ENCODE peak calls at places on chromosomes 12 and 14, in seven cellular contexts. F, Y, B, N, O, C and H are unnamed samples.

GRCh38 chr14:23831591-23831990 is 122.0 kb upstream of the DHRS4 start:
- DNase-seq in F (no peak), Y (no peak), B (no peak), N (peak), O (no peak), C (no peak), H (no peak)

GRCh38 chr12:127035011-127035879 is 1231.7 kb upstream of the TMEM132C start:
- DNase-seq in F (no peak), Y (no peak), B (no peak), N (no peak), O (no peak), C (no peak), H (no peak)

GRCh38 chr12:91419809-91420208 is 237.2 kb upstream of the DCN start:
- DNase-seq in F (no peak), Y (no peak), B (no peak), N (no peak), O (no peak), C (no peak), H (no peak)

GRCh38 chr14:28766505-28767238 is at the start of gene FOXG1:
- DNase-seq in F (peak), Y (peak), B (no peak), N (peak), O (peak), C (no peak), H (peak)

GRCh38 chr14:56666716-56667115 is 87.1 kb downstream of the TMEM260 start:
- DNase-seq in F (peak), Y (no peak), B (no peak), N (no peak), O (no peak), C (no peak), H (no peak)

GRCh38 chr14:80055912-80056801 is 155.1 kb downstream of the DIO2 start:
- DNase-seq in F (peak), Y (peak), B (no peak), N (peak), O (peak), C (no peak), H (no peak)

GRCh38 chr12:40727774-40728483 is 35.7 kb downstream of the CNTN1 start:
- DNase-seq in F (no peak), Y (no peak), B (no peak), N (no peak), O (no peak), C (no peak), H (no peak)

GRCh38 chr12:93135286-93136239 is 206.5 kb upstream of the EEA1 start:
- DNase-seq in F (peak), Y (no peak), B (no peak), N (no peak), O (no peak), C (no peak), H (peak)

GRCh38 chr12:27186240-27186839 is 57.7 kb upstream of the STK38L start:
- DNase-seq in F (no peak), Y (no peak), B (no peak), N (no peak), O (no peak), C (no peak), H (no peak)

GRCh38 chr12:53102883-53103807 is at the start of gene SOAT2:
- DNase-seq in F (no peak), Y (no peak), B (no peak), N (no peak), O (no peak), C (peak), H (no peak)

GRCh38 chr12:27015730-27016076 is 1.5 kb upstream of the TM7SF3 start:
- DNase-seq in F (peak), Y (peak), B (no peak), N (peak), O (peak), C (no peak), H (peak)

GRCh38 chr14:101963611-101964296 is 619 bp upstream of the DYNC1H1 start:
- DNase-seq in F (no peak), Y (no peak), B (no peak), N (no peak), O (no peak), C (no peak), H (no peak)

GRCh38 chr14:101733211-101733610 is 28.3 kb upstream of the PPP2R5C start:
- DNase-seq in F (peak), Y (no peak), B (no peak), N (no peak), O (no peak), C (no peak), H (no peak)

GRCh38 chr14:105279642-105280361 is 21.0 kb downstream of the BRF1 start:
- DNase-seq in F (no peak), Y (no peak), B (no peak), N (no peak), O (no peak), C (no peak), H (no peak)

GRCh38 chr14:104678346-104678745 is 11.1 kb upstream of the INF2 start:
- DNase-seq in F (no peak), Y (peak), B (no peak), N (no peak), O (no peak), C (no peak), H (no peak)

GRCh38 chr14:59360923-59361794 is 104.0 kb downstream of the GPR135 start:
- DNase-seq in F (peak), Y (peak), B (no peak), N (no peak), O (no peak), C (no peak), H (peak)

GRCh38 chr14:95345032-95345431 is 25.3 kb upstream of the CLMN start:
- DNase-seq in F (no peak), Y (no peak), B (no peak), N (no peak), O (no peak), C (no peak), H (no peak)

GRCh38 chr12:117643971-117644370 is 282.5 kb upstream of the NOS1 start:
- DNase-seq in F (no peak), Y (no peak), B (no peak), N (no peak), O (no peak), C (no peak), H (no peak)

GRCh38 chr12:27034607-27035293 is 12.4 kb downstream of the MED21 start:
- DNase-seq in F (no peak), Y (no peak), B (no peak), N (no peak), O (no peak), C (no peak), H (no peak)

GRCh38 chr12:4664111-4664510 is 15.2 kb downstream of the NDUFA9 start:
- DNase-seq in F (peak), Y (no peak), B (no peak), N (no peak), O (no peak), C (no peak), H (no peak)

GRCh38 chr12:117486840-117487659 is 125.6 kb upstream of the NOS1 start:
- DNase-seq in F (peak), Y (no peak), B (no peak), N (no peak), O (no peak), C (no peak), H (no peak)

GRCh38 chr14:52977798-52978197 is 26.9 kb upstream of the FERMT2 start:
- DNase-seq in F (no peak), Y (peak), B (no peak), N (no peak), O (no peak), C (no peak), H (no peak)

GRCh38 chr12:113019045-113019444 is 37.5 kb upstream of the DTX1 start:
- DNase-seq in F (peak), Y (no peak), B (no peak), N (no peak), O (no peak), C (no peak), H (no peak)

GRCh38 chr14:56992332-56992820 is 182.1 kb upstream of the OTX2 start:
- DNase-seq in F (no peak), Y (no peak), B (no peak), N (no peak), O (no peak), C (no peak), H (no peak)

GRCh38 chr12:91931110-91931509 is 214.5 kb downstream of the BTG1 start:
- DNase-seq in F (no peak), Y (no peak), B (no peak), N (no peak), O (no peak), C (no peak), H (no peak)

GRCh38 chr14:95662376-95663186 is 23.6 kb upstream of the TCL1B start:
- DNase-seq in F (no peak), Y (no peak), B (no peak), N (no peak), O (no peak), C (no peak), H (no peak)

GRCh38 chr12:46209914-46210834 is 58.7 kb downstream of the SLC38A1 start:
- DNase-seq in F (no peak), Y (no peak), B (peak), N (no peak), O (no peak), C (peak), H (peak)

GRCh38 chr12:65741662-65742480 is 82.4 kb upstream of the HMGA2 start:
- DNase-seq in F (peak), Y (no peak), B (no peak), N (no peak), O (peak), C (peak), H (no peak)

GRCh38 chr12:57632898-57633825 is at the start of gene B4GALNT1:
- DNase-seq in F (no peak), Y (peak), B (peak), N (peak), O (peak), C (peak), H (peak)

GRCh38 chr12:11730299-11731041 is 81.0 kb downstream of the ETV6 start:
- DNase-seq in F (no peak), Y (no peak), B (no peak), N (no peak), O (peak), C (no peak), H (peak)

GRCh38 chr14:83217492-83217891 is 1683.8 kb upstream of the SEL1L start:
- DNase-seq in F (peak), Y (no peak), B (no peak), N (no peak), O (no peak), C (no peak), H (no peak)

GRCh38 chr12:122142857-122143256 is 31.2 kb downstream of the IL31 start:
- DNase-seq in F (no peak), Y (no peak), B (no peak), N (no peak), O (no peak), C (no peak), H (no peak)

GRCh38 chr14:75610839-75611238 is 32.4 kb downstream of the FLVCR2 start:
- DNase-seq in F (peak), Y (no peak), B (no peak), N (no peak), O (no peak), C (no peak), H (no peak)

GRCh38 chr12:6788972-6789905 is at the start of gene CD4:
- DNase-seq in F (no peak), Y (no peak), B (no peak), N (no peak), O (no peak), C (peak), H (no peak)

GRCh38 chr14:34179723-34180122 is 228.8 kb upstream of the EGLN3 start:
- DNase-seq in F (no peak), Y (no peak), B (no peak), N (no peak), O (no peak), C (no peak), H (peak)